ENCODE peak calls at places on chromosome 12, in eight cellular contexts. V is HTR-8/SVneo, I is glutamatergic neuron, G is fibroblast of pulmonary artery, K is omental fat pad, B is DMS53, H is amniotic stem cell, S is iris pigment epithelial cell. T is an unnamed sample.
A peak's percentile ranks its signal among the peaks of the same experiment; 100 is the strongest.

GRCh38 chr12:87444039-87444438 is 585.2 kb downstream of the C12orf50 start:
- DNase-seq in V (no peak), I (no peak), G (no peak), K (no peak), B (peak; percentile 54), H (no peak), S (no peak), T (no peak)

GRCh38 chr12:12582895-12583303 is 20.2 kb upstream of the DUSP16 start:
- DNase-seq in V (peak; percentile 38), I (no peak), G (peak; percentile 49), K (no peak), B (peak; percentile 43), H (no peak), S (peak; percentile 72), T (peak; percentile 99)

GRCh38 chr12:12319501-12320322 is 30.3 kb downstream of the MANSC1 start:
- DNase-seq in V (no peak), I (no peak), G (no peak), K (no peak), B (no peak), H (no peak), S (peak; percentile 29), T (no peak)

GRCh38 chr12:53299101-53299453 is 418 bp upstream of the MYG1 start:
- DNase-seq in V (peak; percentile 48), I (no peak), G (peak; percentile 75), K (no peak), B (peak; percentile 68), H (peak; percentile 22), S (peak; percentile 89), T (peak; percentile 50)

GRCh38 chr12:95480230-95480629 is 6.3 kb downstream of the METAP2 start:
- DNase-seq in V (no peak), I (no peak), G (peak; percentile 18), K (no peak), B (peak; percentile 12), H (no peak), S (peak; percentile 70), T (no peak)

GRCh38 chr12:30928356-30929264 is 2.1 kb downstream of the TSPAN11 start:
- DNase-seq in V (no peak), I (no peak), G (no peak), K (no peak), B (peak; percentile 39), H (no peak), S (no peak), T (no peak)

GRCh38 chr12:111442301-111443045 is 36.8 kb downstream of the SH2B3 start:
- DNase-seq in V (no peak), I (no peak), G (no peak), K (no peak), B (no peak), H (no peak), S (no peak), T (no peak)

GRCh38 chr12:82504411-82504810 is 146.1 kb downstream of the METTL25 start:
- DNase-seq in V (no peak), I (no peak), G (peak; percentile 13), K (no peak), B (no peak), H (no peak), S (no peak), T (no peak)

GRCh38 chr12:41681898-41682297 is 462.8 kb downstream of the GXYLT1 start:
- DNase-seq in V (no peak), I (peak; percentile 25), G (no peak), K (no peak), B (peak; percentile 87), H (no peak), S (no peak), T (no peak)

GRCh38 chr12:118287728-118288127 is 85.0 kb downstream of the TAOK3 start:
- DNase-seq in V (no peak), I (no peak), G (no peak), K (no peak), B (no peak), H (no peak), S (no peak), T (no peak)

GRCh38 chr12:89351489-89352241 is 636 bp downstream of the DUSP6 start:
- DNase-seq in V (no peak), I (peak; percentile 64), G (no peak), K (no peak), B (peak; percentile 81), H (no peak), S (no peak), T (peak; percentile 25)

GRCh38 chr12:111434680-111435338 is 29.1 kb downstream of the SH2B3 start:
- DNase-seq in V (no peak), I (no peak), G (peak; percentile 69), K (no peak), B (peak; percentile 42), H (no peak), S (peak; percentile 74), T (no peak)

GRCh38 chr12:57617942-57618341 is 6.7 kb downstream of the ARHGEF25 start:
- DNase-seq in V (no peak), I (no peak), G (no peak), K (no peak), B (no peak), H (no peak), S (no peak), T (no peak)

GRCh38 chr12:25313591-25313990 is 62.9 kb upstream of the KRAS start:
- DNase-seq in V (no peak), I (no peak), G (no peak), K (no peak), B (peak; percentile 65), H (no peak), S (no peak), T (no peak)

GRCh38 chr12:68557011-68557715 is 53.5 kb upstream of the RAP1B start:
- DNase-seq in V (peak; percentile 58), I (no peak), G (peak; percentile 79), K (no peak), B (no peak), H (peak; percentile 60), S (peak; percentile 89), T (no peak)

GRCh38 chr12:106251636-106252035 is 3.8 kb upstream of the CKAP4 start:
- DNase-seq in V (peak; percentile 30), I (no peak), G (peak; percentile 25), K (no peak), B (no peak), H (no peak), S (peak; percentile 40), T (no peak)

GRCh38 chr12:91053951-91054715 is 3.7 kb downstream of the KERA start:
- DNase-seq in V (no peak), I (no peak), G (peak; percentile 98), K (no peak), B (peak; percentile 33), H (peak; percentile 51), S (peak; percentile 82), T (no peak)

GRCh38 chr12:130787445-130788410 is 51.3 kb downstream of the STX2 start:
- DNase-seq in V (no peak), I (peak; percentile 53), G (peak; percentile 53), K (no peak), B (no peak), H (no peak), S (peak; percentile 80), T (no peak)

GRCh38 chr12:111158992-111159391 is 209.9 kb downstream of the PHETA1 start:
- DNase-seq in V (no peak), I (no peak), G (no peak), K (no peak), B (no peak), H (no peak), S (no peak), T (no peak)

GRCh38 chr12:57159341-57159740 is 11.9 kb upstream of the LRP1-AS start:
- DNase-seq in V (no peak), I (no peak), G (no peak), K (no peak), B (no peak), H (no peak), S (no peak), T (no peak)

GRCh38 chr12:9001233-9001632 is 11.9 kb downstream of the KLRG1 start:
- DNase-seq in V (no peak), I (no peak), G (no peak), K (no peak), B (no peak), H (no peak), S (no peak), T (no peak)

GRCh38 chr12:101299346-101299745 is 19.4 kb downstream of the UTP20 start:
- DNase-seq in V (no peak), I (no peak), G (no peak), K (no peak), B (no peak), H (no peak), S (peak; percentile 66), T (no peak)

GRCh38 chr12:130372936-130373335 is 35.2 kb downstream of the PIWIL1 start:
- DNase-seq in V (no peak), I (no peak), G (no peak), K (no peak), B (no peak), H (no peak), S (no peak), T (no peak)

GRCh38 chr12:15778126-15778525 is 11.1 kb downstream of the EPS8 start:
- DNase-seq in V (no peak), I (no peak), G (no peak), K (no peak), B (no peak), H (no peak), S (peak; percentile 59), T (no peak)

GRCh38 chr12:125056306-125056705 is 8.9 kb upstream of the AACS start:
- DNase-seq in V (no peak), I (no peak), G (no peak), K (no peak), B (no peak), H (no peak), S (no peak), T (no peak)

GRCh38 chr12:113965951-113966797 is at the start of gene RBM19:
- DNase-seq in V (peak; percentile 97), I (peak; percentile 99), G (peak; percentile 98), K (peak; percentile 88), B (peak; percentile 100), H (peak; percentile 97), S (peak; percentile 97), T (peak; percentile 96)

GRCh38 chr12:117119592-117120198 is 20.5 kb upstream of the TESC start:
- DNase-seq in V (no peak), I (no peak), G (no peak), K (no peak), B (peak; percentile 82), H (no peak), S (no peak), T (no peak)

GRCh38 chr12:127241056-127241830 is 1025.7 kb upstream of the TMEM132C start:
- DNase-seq in V (no peak), I (no peak), G (peak; percentile 43), K (no peak), B (no peak), H (no peak), S (peak; percentile 28), T (peak; percentile 38)

GRCh38 chr12:130984183-130985058 is 30.7 kb downstream of the ADGRD1 start:
- DNase-seq in V (no peak), I (no peak), G (no peak), K (no peak), B (no peak), H (no peak), S (no peak), T (no peak)